ENCODE peak calls at places on chromosomes 1 and 21, in eight cellular contexts. N is AG04450; Z is T47D; Q is stimulated activated CD4-positive, alpha-beta T cell treated with anti-CD3 and anti-CD28 coated beads, TNF-alpha, amount 100 ng/mL, for 48 hours; H is transverse colon; W is effector memory CD4-positive, alpha-beta T cell; F is keratinocyte; D is NCI-H1436. S is an unnamed sample.

GRCh38 chr1:23129846-23130245 is 38.8 kb downstream of the LUZP1 start:
- DNase-seq in N (no peak), Z (no peak), Q (no peak), H (no peak), W (no peak), F (no peak), D (no peak), S (no peak)

GRCh38 chr1:175841613-175842234 is 98.3 kb upstream of the TNR start:
- DNase-seq in N (no peak), Z (no peak), Q (no peak), H (no peak), W (no peak), F (no peak), D (no peak), S (no peak)

GRCh38 chr1:117661027-117661426 is 55.2 kb downstream of the TENT5C start:
- DNase-seq in N (no peak), Z (no peak), Q (no peak), H (no peak), W (peak; percentile 34), F (no peak), D (no peak), S (peak; percentile 33)

GRCh38 chr21:38853421-38853919 is 47.7 kb downstream of the ETS2 start:
- DNase-seq in N (peak; percentile 82), Z (peak; percentile 10), Q (no peak), H (no peak), W (no peak), F (peak; percentile 89), D (peak; percentile 5), S (no peak)

GRCh38 chr1:147665521-147665920 is 4.8 kb downstream of the ACP6 start:
- DNase-seq in N (no peak), Z (peak; percentile 23), Q (no peak), H (no peak), W (no peak), F (no peak), D (no peak), S (no peak)

GRCh38 chr1:22804969-22805671 is 94.5 kb downstream of the EPHB2 start:
- DNase-seq in N (no peak), Z (no peak), Q (no peak), H (no peak), W (no peak), F (no peak), D (no peak), S (no peak)

GRCh38 chr1:24968941-24969585 is 39.0 kb upstream of the RUNX3 start:
- DNase-seq in N (no peak), Z (peak; percentile 85), Q (no peak), H (no peak), W (no peak), F (no peak), D (no peak), S (no peak)

GRCh38 chr1:229480500-229480899 is 27.6 kb downstream of the NUP133 start:
- DNase-seq in N (no peak), Z (no peak), Q (no peak), H (no peak), W (no peak), F (no peak), D (no peak), S (no peak)

GRCh38 chr1:102174259-102174863 is 177.6 kb upstream of the OLFM3 start:
- DNase-seq in N (no peak), Z (peak; percentile 17), Q (no peak), H (peak; percentile 11), W (no peak), F (no peak), D (peak; percentile 6), S (no peak)

GRCh38 chr1:928825-929661 is 5.3 kb downstream of the SAMD11 start:
- DNase-seq in N (no peak), Z (no peak), Q (no peak), H (no peak), W (no peak), F (no peak), D (no peak), S (no peak)

GRCh38 chr1:12383786-12384185 is 154.0 kb downstream of the VPS13D start:
- DNase-seq in N (no peak), Z (no peak), Q (no peak), H (no peak), W (no peak), F (no peak), D (no peak), S (no peak)

GRCh38 chr1:79785964-79786363 is 779.4 kb upstream of the ADGRL4 start:
- DNase-seq in N (no peak), Z (no peak), Q (no peak), H (no peak), W (no peak), F (no peak), D (no peak), S (no peak)

GRCh38 chr1:145707183-145707867 is at the start of gene PDZK1:
- DNase-seq in N (no peak), Z (peak; percentile 83), Q (no peak), H (no peak), W (no peak), F (no peak), D (no peak), S (no peak)

GRCh38 chr21:46269466-46269865 is 15.9 kb downstream of the MCM3AP start:
- DNase-seq in N (no peak), Z (peak; percentile 38), Q (no peak), H (no peak), W (no peak), F (no peak), D (no peak), S (no peak)

GRCh38 chr1:115641762-115642167 is at the start of gene VANGL1:
- DNase-seq in N (no peak), Z (peak; percentile 66), Q (no peak), H (peak; percentile 73), W (peak; percentile 4), F (no peak), D (peak; percentile 41), S (no peak)

GRCh38 chr1:218846166-218846565 is 327.5 kb upstream of the LYPLAL1 start:
- DNase-seq in N (no peak), Z (no peak), Q (no peak), H (no peak), W (no peak), F (no peak), D (no peak), S (no peak)

GRCh38 chr21:28337319-28337718 is 655.4 kb downstream of the LTN1 start:
- DNase-seq in N (peak; percentile 34), Z (peak; percentile 75), Q (no peak), H (no peak), W (no peak), F (no peak), D (no peak), S (no peak)

GRCh38 chr1:200753650-200754198 is 15.0 kb downstream of the CAMSAP2 start:
- DNase-seq in N (no peak), Z (no peak), Q (no peak), H (no peak), W (no peak), F (no peak), D (no peak), S (no peak)

GRCh38 chr1:112322983-112323678 is 72.9 kb upstream of the CTTNBP2NL start:
- DNase-seq in N (no peak), Z (no peak), Q (no peak), H (no peak), W (no peak), F (no peak), D (no peak), S (no peak)

GRCh38 chr1:234578087-234578486 is 31.9 kb downstream of the IRF2BP2 start:
- DNase-seq in N (no peak), Z (no peak), Q (no peak), H (no peak), W (no peak), F (no peak), D (no peak), S (no peak)

GRCh38 chr21:41861987-41862386 is 17.2 kb downstream of the PRDM15 start:
- DNase-seq in N (no peak), Z (no peak), Q (no peak), H (no peak), W (no peak), F (no peak), D (no peak), S (no peak)

GRCh38 chr1:156860639-156861423 is at the start of gene NTRK1:
- DNase-seq in N (no peak), Z (peak; percentile 41), Q (no peak), H (peak; percentile 31), W (peak; percentile 44), F (no peak), D (peak; percentile 35), S (peak; percentile 45)

GRCh38 chr1:46643368-46643775 is 24.8 kb downstream of the ATPAF1 start:
- DNase-seq in N (peak; percentile 69), Z (peak; percentile 68), Q (no peak), H (peak; percentile 23), W (no peak), F (no peak), D (peak; percentile 31), S (no peak)

GRCh38 chr1:170410391-170411146 is 121.4 kb upstream of the GORAB start:
- DNase-seq in N (no peak), Z (no peak), Q (no peak), H (no peak), W (no peak), F (no peak), D (no peak), S (no peak)

GRCh38 chr1:229199261-229199850 is 71.6 kb upstream of the RAB4A start:
- DNase-seq in N (no peak), Z (peak; percentile 70), Q (no peak), H (no peak), W (no peak), F (no peak), D (no peak), S (no peak)

GRCh38 chr1:88998716-88999115 is 6.3 kb upstream of the KYAT3 start:
- DNase-seq in N (no peak), Z (peak; percentile 75), Q (no peak), H (no peak), W (no peak), F (no peak), D (peak; percentile 49), S (no peak)

GRCh38 chr1:246111570-246111969 is 395.5 kb downstream of the SMYD3 start:
- DNase-seq in N (no peak), Z (no peak), Q (no peak), H (no peak), W (no peak), F (no peak), D (no peak), S (no peak)

GRCh38 chr1:32876341-32877210 is 5.9 kb upstream of the FNDC5 start:
- DNase-seq in N (no peak), Z (peak; percentile 55), Q (peak; percentile 27), H (peak; percentile 65), W (peak; percentile 36), F (no peak), D (peak; percentile 36), S (peak; percentile 57)

GRCh38 chr1:40312238-40313205 is 4.6 kb downstream of the COL9A2 start:
- DNase-seq in N (no peak), Z (no peak), Q (no peak), H (peak; percentile 82), W (peak; percentile 20), F (no peak), D (no peak), S (no peak)

GRCh38 chr1:58992643-58993042 is 208.8 kb upstream of the JUN start:
- DNase-seq in N (no peak), Z (no peak), Q (no peak), H (no peak), W (no peak), F (no peak), D (no peak), S (no peak)

GRCh38 chr1:243708210-243708609 is 141.8 kb downstream of the AKT3 start:
- DNase-seq in N (no peak), Z (peak; percentile 37), Q (no peak), H (no peak), W (no peak), F (no peak), D (no peak), S (no peak)

GRCh38 chr1:41806472-41807155 is 112.1 kb downstream of the HIVEP3 start:
- DNase-seq in N (no peak), Z (no peak), Q (peak; percentile 33), H (no peak), W (peak; percentile 11), F (no peak), D (no peak), S (no peak)

GRCh38 chr1:55375617-55376258 is 160.6 kb upstream of the USP24 start:
- DNase-seq in N (peak; percentile 13), Z (peak; percentile 46), Q (no peak), H (peak; percentile 30), W (peak; percentile 3), F (no peak), D (peak; percentile 42), S (peak; percentile 4)

GRCh38 chr1:204074274-204075115 is 1.6 kb downstream of the SOX13 start:
- DNase-seq in N (no peak), Z (peak; percentile 70), Q (no peak), H (peak; percentile 81), W (no peak), F (no peak), D (peak; percentile 32), S (no peak)

S was measured in T-helper 9 cell.